ENCODE peak calls at places on chromosomes 13 and 19, in ten cellular contexts. P, B, V, L, N, U, G, Y, O and S are unnamed samples.
A peak's percentile ranks its signal among the peaks of the same experiment; 100 is the strongest.

GRCh38 chr19:41316306-41316920 is 6.4 kb downstream of the CCDC97 start:
- DNase-seq in P (no peak), G (no peak), U (no peak), V (no peak), Y (no peak), N (no peak), O (no peak), L (no peak), B (no peak), S (no peak)

GRCh38 chr13:101767096-101767495 is 314.6 kb downstream of the ITGBL1 start:
- DNase-seq in O (no peak), G (no peak), V (no peak), Y (no peak), U (no peak), P (no peak), B (no peak), L (no peak), N (no peak), S (no peak)

GRCh38 chr13:109509154-109509905 is 277.1 kb downstream of the IRS2 start:
- DNase-seq in U (no peak), P (no peak), B (no peak), Y (no peak), N (no peak), O (no peak), G (no peak), L (peak; percentile 38), V (peak; percentile 47), S (no peak)

GRCh38 chr19:39297931-39298634 is 1.9 kb downstream of the IFNL1 start:
- DNase-seq in N (no peak), L (no peak), Y (no peak), V (no peak), B (no peak), P (peak; percentile 64), O (no peak), U (no peak), G (no peak), S (no peak)

GRCh38 chr19:10936661-10937084 is 8.1 kb downstream of the TIMM29 start:
- DNase-seq in N (no peak), G (peak; percentile 60), O (no peak), U (no peak), B (no peak), V (peak; percentile 39), L (peak; percentile 89), P (no peak), Y (peak; percentile 88), S (no peak)

GRCh38 chr13:18992791-18993190 is 188.8 kb downstream of the TUBA3C start:
- DNase-seq in P (no peak), U (no peak), O (no peak), N (no peak), B (no peak), L (no peak), V (no peak), Y (no peak), G (no peak), S (no peak)

GRCh38 chr13:41694902-41695301 is 237.6 kb downstream of the RGCC start:
- DNase-seq in L (peak; percentile 94), O (no peak), U (no peak), N (peak; percentile 71), Y (peak; percentile 49), P (peak; percentile 91), G (no peak), B (no peak), V (peak; percentile 86), S (peak; percentile 34)

GRCh38 chr19:38892841-38893240 is 6.6 kb downstream of the SIRT2 start:
- DNase-seq in N (no peak), G (no peak), O (no peak), L (no peak), P (no peak), U (no peak), B (no peak), Y (no peak), V (no peak), S (no peak)

GRCh38 chr13:45768668-45769067 is 66.5 kb downstream of the CBY2 start:
- DNase-seq in U (no peak), L (no peak), O (no peak), P (no peak), N (no peak), B (no peak), G (no peak), V (no peak), Y (no peak), S (no peak)

GRCh38 chr13:114067886-114068722 is 64.3 kb downstream of the RASA3 start:
- DNase-seq in O (peak; percentile 53), L (no peak), N (no peak), P (no peak), V (no peak), G (no peak), B (peak; percentile 15), U (peak; percentile 49), Y (no peak), S (no peak)